ENCODE peak calls at places on chromosomes 4 and X, in eight cellular contexts. G, P, W, Z, Y, B, Q and F are unnamed samples.

GRCh38 chrX:50721771-50722521 is 92.0 kb downstream of the SHROOM4 start:
- DNase-seq in G (no peak), P (no peak), W (no peak), Z (no peak), Y (no peak), B (no peak), Q (no peak), F (no peak)

GRCh38 chr4:27081675-27082579 is 221.3 kb downstream of the STIM2 start:
- DNase-seq in G (no peak), P (no peak), W (no peak), Z (no peak), Y (no peak), B (no peak), Q (no peak), F (no peak)

GRCh38 chr4:107801766-107802211 is 22.9 kb upstream of the SGMS2 start:
- DNase-seq in G (no peak), P (no peak), W (peak; percentile 69), Z (no peak), Y (no peak), B (peak; percentile 88), Q (no peak), F (no peak)

GRCh38 chrX:45300638-45301037 is 100.0 kb upstream of the DIPK2B start:
- DNase-seq in G (no peak), P (no peak), W (no peak), Z (no peak), Y (peak; percentile 4), B (no peak), Q (no peak), F (no peak)

GRCh38 chr4:41857225-41857624 is 78.0 kb upstream of the TMEM33 start:
- DNase-seq in G (no peak), P (no peak), W (no peak), Z (no peak), Y (peak; percentile 86), B (no peak), Q (no peak), F (no peak)

GRCh38 chr4:162056947-162057346 is 106.9 kb downstream of the FSTL5 start:
- DNase-seq in G (no peak), P (no peak), W (no peak), Z (no peak), Y (no peak), B (no peak), Q (no peak), F (no peak)

GRCh38 chr4:77156912-77157858 is at the start of gene CCNG2:
- DNase-seq in G (peak; percentile 95), P (peak; percentile 90), W (peak; percentile 92), Z (peak; percentile 97), Y (peak; percentile 86), B (peak; percentile 51), Q (peak; percentile 92), F (peak; percentile 88)

GRCh38 chr4:42716996-42717395 is 60.1 kb upstream of the ATP8A1 start:
- DNase-seq in G (no peak), P (no peak), W (no peak), Z (no peak), Y (no peak), B (no peak), Q (no peak), F (no peak)

GRCh38 chr4:125390727-125391126 is 76.0 kb downstream of the FAT4 start:
- DNase-seq in G (no peak), P (no peak), W (no peak), Z (no peak), Y (no peak), B (no peak), Q (no peak), F (no peak)

GRCh38 chr4:8239661-8240060 is 29.9 kb upstream of the HTRA3 start:
- DNase-seq in G (no peak), P (no peak), W (no peak), Z (no peak), Y (no peak), B (no peak), Q (no peak), F (no peak)

GRCh38 chrX:56978172-56978571 is 17.2 kb downstream of the SPIN3 start:
- DNase-seq in G (no peak), P (no peak), W (peak; percentile 57), Z (peak; percentile 52), Y (peak; percentile 15), B (peak; percentile 63), Q (peak; percentile 45), F (no peak)

DNA sequence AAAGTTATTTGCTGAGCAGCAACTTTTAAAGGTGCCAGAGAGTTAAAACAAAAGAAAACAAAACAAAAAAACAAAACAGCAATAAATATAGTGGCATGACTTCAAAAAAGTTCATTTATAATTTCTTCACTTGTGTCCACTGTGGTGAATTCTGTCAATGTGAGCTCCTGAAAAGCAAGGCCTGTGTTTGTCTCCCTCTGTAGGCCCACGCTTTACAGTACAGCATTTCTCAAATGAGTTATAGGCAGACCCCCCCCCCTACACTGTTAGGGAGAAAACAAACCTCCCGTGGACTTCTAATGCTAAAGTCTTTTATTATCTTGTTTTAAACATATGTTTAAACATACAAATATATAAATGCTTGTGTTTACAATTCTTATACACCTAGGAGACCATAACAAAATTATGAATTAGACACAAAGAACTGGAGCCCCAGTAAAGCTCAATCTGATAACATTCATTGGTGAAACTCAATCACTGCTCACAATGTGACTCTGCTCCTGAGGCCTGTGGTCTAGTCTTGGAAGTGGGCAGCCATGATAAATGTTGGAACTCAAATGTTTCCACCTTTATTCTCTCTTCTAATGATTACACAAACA is 47.0 kb upstream of the SCOC start:
- DNase-seq in G (no peak), P (no peak), W (peak; percentile 67), Z (peak; percentile 72), Y (peak; percentile 46), B (peak; percentile 22), Q (peak; percentile 41), F (no peak)
- TF ChIP-seq CTCF in G (peak; percentile 34), P (peak; percentile 70), W (peak; percentile 87), Z (peak; percentile 73), Y (peak; percentile 81), B (peak; percentile 86), Q (peak; percentile 42), F (no peak)

GRCh38 chr4:141258558-141258957 is 37.9 kb downstream of the ZNF330 start:
- DNase-seq in G (no peak), P (no peak), W (no peak), Z (no peak), Y (no peak), B (no peak), Q (no peak), F (no peak)

GRCh38 chr4:141255016-141255415 is 34.3 kb downstream of the ZNF330 start:
- DNase-seq in G (no peak), P (no peak), W (peak; percentile 35), Z (no peak), Y (no peak), B (no peak), Q (no peak), F (no peak)

GRCh38 chr4:141254326-141254725 is 33.6 kb downstream of the ZNF330 start:
- DNase-seq in G (no peak), P (no peak), W (no peak), Z (no peak), Y (no peak), B (no peak), Q (no peak), F (no peak)
- TF ChIP-seq CTCF in G (no peak), P (no peak), W (no peak), Z (no peak), Y (peak; percentile 43), B (peak; percentile 20), Q (no peak), F (no peak)

GRCh38 chr4:38099020-38099600 is 138.9 kb downstream of the PTTG2 start:
- DNase-seq in G (no peak), P (no peak), W (peak; percentile 42), Z (peak; percentile 15), Y (no peak), B (no peak), Q (no peak), F (no peak)
- TF ChIP-seq CTCF in G (no peak), P (no peak), W (no peak), Z (no peak), Y (no peak), B (no peak), Q (no peak), F (no peak)

DNA sequence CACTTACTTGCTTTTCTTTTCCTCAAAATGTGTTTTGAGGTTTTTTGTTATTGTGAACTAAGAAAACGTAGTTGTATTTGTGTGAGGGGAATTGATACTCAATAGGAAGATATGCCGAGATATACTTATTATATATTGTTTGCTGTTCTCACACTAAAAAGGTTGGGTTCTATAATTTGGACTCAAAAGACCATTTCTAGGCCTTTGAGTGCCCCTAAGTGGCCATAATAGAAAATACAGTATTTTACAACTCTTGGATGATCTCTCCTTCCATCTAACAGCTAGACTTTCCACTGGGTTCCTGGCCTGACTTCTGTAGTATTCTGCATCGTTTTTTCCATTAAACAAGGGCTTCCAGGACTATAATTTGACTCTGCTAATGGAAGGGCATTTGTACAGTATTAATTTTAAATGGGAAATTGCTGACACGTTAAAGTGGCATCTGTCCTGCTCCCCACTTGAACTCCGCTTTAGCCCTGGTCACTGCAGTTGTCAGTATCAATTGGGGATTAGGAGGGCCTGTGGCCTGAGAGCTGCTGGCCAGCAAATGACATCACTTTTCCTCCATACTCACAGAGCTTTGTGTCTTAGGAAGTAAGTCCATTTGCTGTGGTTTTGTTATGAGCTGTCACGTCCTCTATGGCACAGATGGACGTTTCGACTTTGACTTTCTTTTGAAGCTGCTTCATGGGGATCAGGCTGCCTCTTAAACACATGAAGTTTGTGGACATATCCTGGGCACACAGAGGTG is 176.9 kb downstream of the SLIT2 start:
- DNase-seq in G (no peak), P (no peak), W (peak; percentile 34), Z (peak; percentile 47), Y (no peak), B (no peak), Q (no peak), F (no peak)
- TF ChIP-seq CTCF in G (no peak), P (no peak), W (peak; percentile 31), Z (peak; percentile 29), Y (peak; percentile 26), B (peak; percentile 24), Q (no peak), F (no peak)

DNA sequence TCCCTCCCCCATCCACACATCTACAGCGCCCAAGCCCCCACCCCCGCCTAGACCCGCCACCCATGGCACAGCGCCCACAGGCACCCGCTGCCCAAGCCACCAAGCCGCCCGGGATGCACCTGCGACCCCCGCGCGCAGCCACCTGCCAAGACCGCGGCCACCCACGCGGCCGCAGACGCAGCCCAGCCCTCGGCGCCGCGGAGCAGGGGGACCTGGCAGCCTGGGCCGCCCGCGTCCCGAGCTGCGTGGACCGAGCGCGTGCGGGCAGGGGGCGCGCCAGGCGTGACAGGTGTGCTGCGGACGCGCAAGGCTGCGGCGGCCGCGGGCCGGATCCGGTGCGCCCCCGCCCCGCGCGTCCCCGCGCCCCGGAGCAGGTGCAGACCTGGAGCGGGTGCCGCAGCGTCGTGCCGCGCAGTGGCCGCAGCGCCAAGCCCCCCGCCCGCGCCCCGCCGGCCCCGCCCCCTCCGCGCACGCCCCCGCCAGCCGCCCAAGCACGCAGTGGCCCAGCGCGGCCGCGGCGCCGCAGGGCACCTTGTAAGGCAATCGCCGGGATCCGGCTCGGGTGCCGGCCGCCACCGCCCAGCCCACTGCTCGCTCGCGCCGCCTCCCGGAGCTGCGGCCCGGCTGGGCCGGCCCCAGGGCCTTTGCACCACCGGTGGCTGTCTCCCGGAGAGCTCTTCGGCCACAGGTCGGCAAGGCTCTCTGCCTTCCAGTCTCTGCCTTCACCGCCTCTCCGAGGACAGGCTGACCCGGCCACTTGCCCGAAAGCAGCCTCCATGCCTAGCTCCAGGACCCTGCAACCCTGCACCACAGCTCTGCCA is at the start of gene PNCK:
- DNase-seq in G (no peak), P (no peak), W (no peak), Z (no peak), Y (no peak), B (no peak), Q (no peak), F (no peak)
- TF ChIP-seq CTCF in G (no peak), P (no peak), W (no peak), Z (no peak), Y (no peak), B (no peak), Q (no peak), F (no peak)